ENCODE peak calls at places on chromosomes 12 and 14, in eight cellular contexts. V, O, F, T, Y, W, M and L are unnamed samples.

GRCh38 chr14:76778546-76779215 is 17.4 kb downstream of the VASH1 start:
- DNase-seq in W (no peak), Y (no peak), M (no peak), F (no peak), O (no peak), V (no peak), T (no peak), L (no peak)

GRCh38 chr14:39265032-39265431 is 31.3 kb downstream of the MIA2 start:
- DNase-seq in V (no peak), O (no peak), T (no peak), M (no peak), Y (no peak), W (peak), F (peak), L (peak)

GRCh38 chr12:98456583-98457573 is 58.5 kb upstream of the TMPO start:
- DNase-seq in F (no peak), M (peak), V (no peak), O (peak), Y (no peak), W (peak), T (no peak), L (peak)

GRCh38 chr14:59123975-59124374 is 64.5 kb upstream of the DAAM1 start:
- DNase-seq in T (peak), M (no peak), Y (no peak), F (peak), O (no peak), V (no peak), W (peak), L (peak)

GRCh38 chr12:42565633-42566032 is 23.9 kb downstream of the PRICKLE1 start:
- DNase-seq in W (no peak), O (no peak), T (no peak), F (no peak), V (no peak), M (no peak), Y (no peak), L (no peak)

GRCh38 chr12:30823140-30823669 is 68.5 kb upstream of the CAPRIN2 start:
- DNase-seq in F (no peak), M (no peak), T (no peak), Y (peak), V (peak), O (peak), W (no peak), L (no peak)

GRCh38 chr12:103801709-103802585 is 39.1 kb downstream of the NT5DC3 start:
- DNase-seq in Y (no peak), O (no peak), W (no peak), M (no peak), T (peak), F (no peak), V (no peak), L (no peak)

GRCh38 chr12:112524676-112525425 is 106.1 kb downstream of the PTPN11 start:
- DNase-seq in W (no peak), O (no peak), Y (no peak), V (no peak), M (no peak), F (no peak), T (no peak), L (peak)

GRCh38 chr12:89709994-89710872 is 1.6 kb upstream of the ATP2B1 start:
- DNase-seq in Y (no peak), F (peak), T (no peak), M (peak), V (no peak), O (peak), W (peak), L (no peak)

GRCh38 chr12:38417101-38417500 is 100.5 kb downstream of the ALG10B start:
- DNase-seq in V (no peak), T (peak), M (no peak), Y (no peak), F (no peak), O (no peak), W (no peak), L (no peak)

GRCh38 chr12:110637869-110638441 is 24.0 kb downstream of the TCTN1 start:
- DNase-seq in M (no peak), O (no peak), W (no peak), T (no peak), V (no peak), F (peak), Y (no peak), L (no peak)

GRCh38 chr12:69330475-69331473 is 17.4 kb upstream of the LYZ start:
- DNase-seq in F (no peak), T (no peak), M (no peak), V (peak), W (peak), O (no peak), Y (peak), L (peak)

GRCh38 chr12:2240984-2241383 is 188.2 kb downstream of the CACNA1C start:
- DNase-seq in Y (no peak), M (no peak), V (no peak), W (no peak), F (no peak), O (no peak), T (no peak), L (no peak)

GRCh38 chr14:31949709-31950108 is 127.4 kb upstream of the ARHGAP5 start:
- DNase-seq in Y (no peak), O (no peak), M (no peak), T (no peak), W (no peak), V (peak), F (peak), L (no peak)

GRCh38 chr12:109783135-109783964 is 49.8 kb downstream of the TRPV4 start:
- DNase-seq in Y (no peak), V (no peak), F (no peak), M (no peak), T (no peak), W (no peak), O (no peak), L (no peak)